ENCODE peak calls at places on chromosome 19, in four cellular contexts. D is ascending aorta, T is RWPE1, A is IMR-90. Q is an unnamed sample.

GRCh38 chr19:40396886-40397567 is 7.0 kb upstream of the HIPK4 start:
- DNase-seq in D (no peak), T (no peak), A (no peak), Q (no peak)

GRCh38 chr19:49318296-49318695 is 6.7 kb downstream of the SLC6A16 start:
- DNase-seq in T (no peak), D (no peak), A (no peak), Q (no peak)

GRCh38 chr19:39408392-39409206 is 2.0 kb downstream of the ZFP36 start:
- DNase-seq in T (no peak), D (peak; percentile 69), A (peak; percentile 52), Q (peak; percentile 58)

GRCh38 chr19:6015841-6016545 is 38.1 kb upstream of the RANBP3 start:
- DNase-seq in A (no peak), T (no peak), D (no peak), Q (no peak)

GRCh38 chr19:39362682-39363657 is 20.7 kb downstream of the SAMD4B start:
- DNase-seq in D (no peak), A (peak; percentile 85), T (peak; percentile 45), Q (peak; percentile 39)

GRCh38 chr19:10936661-10937084 is 8.1 kb downstream of the TIMM29 start:
- DNase-seq in A (peak; percentile 81), T (peak; percentile 66), D (no peak), Q (peak; percentile 55)

GRCh38 chr19:30691767-30692516 is 319.8 kb downstream of the ZNF536 start:
- DNase-seq in T (no peak), D (no peak), A (no peak), Q (peak; percentile 46)

GRCh38 chr19:3547767-3548282 is 8.9 kb downstream of the TEKTIP1 start:
- DNase-seq in A (no peak), D (no peak), T (no peak), Q (no peak)

GRCh38 chr19:16258440-16258903 is 60.8 kb downstream of the AP1M1 start:
- DNase-seq in D (peak; percentile 85), A (no peak), T (no peak), Q (peak; percentile 87)

GRCh38 chr19:55146648-55147218 is 2.3 kb downstream of the TNNT1 start:
- DNase-seq in D (no peak), T (peak; percentile 67), A (no peak), Q (no peak)

GRCh38 chr19:1260749-1261511 is 8.2 kb upstream of the CIRBP start:
- DNase-seq in D (peak; percentile 98), A (peak; percentile 96), T (peak; percentile 92), Q (peak; percentile 97)

GRCh38 chr19:54188224-54188871 is 1.0 kb downstream of the MBOAT7 start:
- DNase-seq in A (peak; percentile 61), D (no peak), T (no peak), Q (no peak)

GRCh38 chr19:15201374-15202023 is 704 bp upstream of the NOTCH3 start:
- DNase-seq in D (no peak), A (no peak), T (no peak), Q (no peak)

GRCh38 chr19:52734340-52734892 is 428 bp downstream of the ZNF611 start:
- DNase-seq in D (no peak), A (no peak), T (peak; percentile 20), Q (peak; percentile 18)

GRCh38 chr19:55169136-55169535 is 2.7 kb upstream of the DNAAF3 start:
- DNase-seq in D (no peak), A (no peak), T (no peak), Q (no peak)

GRCh38 chr19:4186087-4186993 is 3.9 kb downstream of the ANKRD24 start:
- DNase-seq in D (peak; percentile 74), T (peak; percentile 76), A (peak; percentile 58), Q (peak; percentile 82)

GRCh38 chr19:55687281-55688172 is 12.5 kb downstream of the EPN1 start:
- DNase-seq in A (no peak), T (no peak), D (no peak), Q (no peak)

GRCh38 chr19:30719189-30719990 is 347.2 kb downstream of the ZNF536 start:
- DNase-seq in A (no peak), D (no peak), T (peak; percentile 36), Q (peak; percentile 83)

GRCh38 chr19:30812099-30812684 is 440.0 kb downstream of the ZNF536 start:
- DNase-seq in D (no peak), A (no peak), T (no peak), Q (no peak)

GRCh38 chr19:32652893-32653625 is 21.9 kb downstream of the ANKRD27 start:
- DNase-seq in A (peak; percentile 81), T (no peak), D (no peak), Q (peak; percentile 88)

GRCh38 chr19:15584095-15584494 is 30.9 kb upstream of the CYP4F8 start:
- DNase-seq in A (no peak), T (no peak), D (no peak), Q (no peak)

GRCh38 chr19:37933965-37934364 is 27.0 kb downstream of the SIPA1L3 start:
- DNase-seq in A (peak; percentile 20), D (no peak), T (peak; percentile 67), Q (no peak)

GRCh38 chr19:18292460-18292809 is 11.0 kb upstream of the JUND start:
- DNase-seq in T (peak; percentile 62), D (no peak), A (no peak), Q (no peak)

GRCh38 chr19:37932985-37933953 is 26.3 kb downstream of the SIPA1L3 start:
- DNase-seq in T (peak; percentile 79), D (no peak), A (peak; percentile 61), Q (no peak)

GRCh38 chr19:58518261-58519086 is 1.1 kb downstream of the ZBTB45 start:
- DNase-seq in T (no peak), A (no peak), D (no peak), Q (no peak)

GRCh38 chr19:808176-808741 is 11.0 kb downstream of the PTBP1 start:
- DNase-seq in D (no peak), A (no peak), T (no peak), Q (no peak)

GRCh38 chr19:11094520-11094894 is 5.2 kb downstream of the LDLR start:
- DNase-seq in A (no peak), T (no peak), D (no peak), Q (no peak)

GRCh38 chr19:30873003-30873402 is 476.2 kb downstream of the TSHZ3 start:
- DNase-seq in D (no peak), A (no peak), T (no peak), Q (no peak)

GRCh38 chr19:42185281-42185680 is 32.2 kb downstream of the DEDD2 start:
- DNase-seq in D (no peak), T (no peak), A (peak; percentile 28), Q (no peak)

GRCh38 chr19:50325310-50326100 is 3.7 kb downstream of the KCNC3 start:
- DNase-seq in T (peak; percentile 98), D (no peak), A (peak; percentile 13), Q (peak; percentile 80)

GRCh38 chr19:45358213-45358792 is 12.1 kb downstream of the ERCC2 start:
- DNase-seq in T (no peak), A (no peak), D (no peak), Q (no peak)
- H3K27ac ChIP-seq in T (peak overlapping the region; percentile 26), A (no peak overlapping the region), D (no peak overlapping the region), Q (no peak overlapping the region)

DNA sequence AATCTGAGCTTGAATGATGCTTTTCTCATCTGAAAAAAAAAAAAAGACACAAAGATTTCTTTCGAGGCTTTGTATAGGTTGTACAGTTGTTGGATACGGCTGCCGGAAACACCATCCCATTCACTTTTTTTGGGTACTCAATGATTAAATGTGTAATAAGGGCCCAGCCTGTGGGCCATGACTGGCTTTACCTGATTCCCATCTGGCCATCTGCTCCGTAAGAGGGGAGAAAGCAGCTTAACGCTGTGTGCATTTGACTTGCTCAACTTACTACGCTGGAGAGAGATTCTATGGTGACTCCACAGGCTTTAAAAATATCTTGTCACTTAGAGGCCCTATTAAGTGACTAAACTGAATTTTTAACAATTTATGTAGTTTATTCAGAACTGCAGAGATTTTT is 731 bp downstream of the ZNF558 start:
- DNase-seq in D (no peak), A (no peak), T (no peak), Q (no peak)
- H3K27ac ChIP-seq in D (peak overlapping the region; percentile 88), A (peak overlapping the region; percentile 51), T (peak overlapping the region; percentile 96), Q (peak overlapping the region; percentile 97)

GRCh38 chr19:2268861-2269243 is 12.6 kb upstream of the JSRP1 start:
- DNase-seq in T (no peak), A (no peak), D (peak; percentile 69), Q (no peak)

GRCh38 chr19:2270157-2270571 is 11.8 kb downstream of the PEAK3 start:
- DNase-seq in D (no peak), T (no peak), A (no peak), Q (peak; percentile 83)

GRCh38 chr19:2266183-2266993 is 10.2 kb upstream of the JSRP1 start:
- DNase-seq in D (peak; percentile 91), A (peak; percentile 75), T (no peak), Q (peak; percentile 88)

GRCh38 chr19:2269244-2270156 is 12.5 kb downstream of the PEAK3 start:
- DNase-seq in D (peak; percentile 99), T (peak; percentile 100), A (peak; percentile 93), Q (peak; percentile 98)

GRCh38 chr19:2268480-2268830 is 12.2 kb upstream of the JSRP1 start:
- DNase-seq in A (no peak), D (no peak), T (no peak), Q (no peak)
- H3K27ac ChIP-seq in A (no peak overlapping the region), D (no peak overlapping the region), T (no peak overlapping the region), Q (no peak overlapping the region)

DNA sequence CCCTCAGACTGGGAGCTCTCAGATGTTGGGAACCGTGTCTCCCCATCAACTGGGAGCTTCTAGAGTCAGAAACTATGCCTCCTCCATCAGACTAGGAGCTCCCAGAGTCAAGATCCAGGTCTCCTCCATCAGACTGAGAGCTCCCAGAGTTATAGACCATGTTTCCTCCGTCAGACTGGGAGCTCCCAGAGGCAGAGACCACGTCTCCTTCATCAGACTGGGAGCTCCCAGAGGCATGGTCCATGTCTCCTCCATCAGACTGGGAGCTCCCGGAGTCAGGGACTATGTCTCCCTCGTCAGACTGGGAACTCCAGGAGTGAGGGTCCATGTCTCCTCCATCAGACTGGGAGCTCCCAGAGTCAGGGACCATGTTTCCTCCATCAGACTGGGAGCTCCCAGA is 10.0 kb downstream of the CEACAM16 start:
- DNase-seq in D (no peak), A (no peak), T (no peak), Q (no peak)
- H3K27ac ChIP-seq in D (no peak overlapping the region), A (no peak overlapping the region), T (no peak overlapping the region), Q (no peak overlapping the region)

GRCh38 chr19:19552811-19553210 is 14.7 kb downstream of the CILP2 start:
- DNase-seq in T (peak; percentile 57), D (no peak), A (no peak), Q (no peak)
- H3K27ac ChIP-seq in T (peak overlapping the region; percentile 18), D (no peak overlapping the region), A (no peak overlapping the region), Q (no peak overlapping the region)

GRCh38 chr19:47483200-47483599 is 819 bp downstream of the KPTN start:
- DNase-seq in D (no peak), A (no peak), T (no peak), Q (no peak)
- H3K27ac ChIP-seq in D (no peak overlapping the region), A (no peak overlapping the region), T (peak overlapping the region; percentile 89), Q (peak overlapping the region; percentile 97)

GRCh38 chr19:35715355-35715809 is 2.4 kb upstream of the KMT2B start:
- DNase-seq in D (no peak), A (no peak), T (no peak), Q (no peak)
- H3K27ac ChIP-seq in D (peak overlapping the region; percentile 85), A (no peak overlapping the region), T (peak overlapping the region; percentile 93), Q (no peak overlapping the region)

Q was measured in adrenal gland.